ENCODE peak calls at places on chromosomes 3 and 15, in ten cellular contexts. Z is uterus, E is fibroblast of lung, X is neural crest cell, B is B cell, J is Panc1, Q is endothelial cell, Y is fibroblast of pulmonary artery, T is omental fat pad, W is adrenal gland. C is an unnamed sample.

GRCh38 chr15:35522061-35522460 is 23.9 kb downstream of the DPH6 start:
- DNase-seq in Z (no peak), E (no peak), X (no peak), B (no peak), J (no peak), Q (peak; percentile 5), Y (peak; percentile 52), T (no peak), W (no peak), C (no peak)

GRCh38 chr3:71006810-71007785 is 576.4 kb downstream of the FOXP1 start:
- DNase-seq in Z (no peak), E (peak; percentile 49), X (no peak), B (no peak), J (no peak), Q (no peak), Y (peak; percentile 46), T (no peak), W (no peak), C (peak; percentile 29)

GRCh38 chr3:126781406-126781805 is 77.4 kb downstream of the CHCHD6 start:
- DNase-seq in Z (no peak), E (peak; percentile 25), X (no peak), B (no peak), J (no peak), Q (no peak), Y (no peak), T (no peak), W (no peak), C (no peak)

GRCh38 chr15:77810180-77810579 is 177.5 kb upstream of the LINGO1 start:
- DNase-seq in Z (no peak), E (no peak), X (no peak), B (no peak), J (no peak), Q (no peak), Y (no peak), T (no peak), W (no peak), C (no peak)

GRCh38 chr3:119013951-119014350 is 20.7 kb downstream of the IGSF11 start:
- DNase-seq in Z (no peak), E (no peak), X (no peak), B (no peak), J (no peak), Q (no peak), Y (no peak), T (no peak), W (no peak), C (no peak)

GRCh38 chr3:64084640-64085039 is 61.3 kb upstream of the PSMD6 start:
- DNase-seq in Z (no peak), E (peak; percentile 90), X (no peak), B (no peak), J (no peak), Q (no peak), Y (peak; percentile 64), T (no peak), W (no peak), C (no peak)

GRCh38 chr15:100712226-100712625 is 109.8 kb downstream of the ASB7 start:
- DNase-seq in Z (peak; percentile 62), E (peak; percentile 69), X (no peak), B (no peak), J (no peak), Q (no peak), Y (peak; percentile 53), T (no peak), W (no peak), C (no peak)

GRCh38 chr3:131998027-131998426 is 36.8 kb downstream of the CPNE4 start:
- DNase-seq in Z (no peak), E (no peak), X (no peak), B (no peak), J (no peak), Q (no peak), Y (no peak), T (no peak), W (no peak), C (no peak)

GRCh38 chr3:15116032-15116653 is 17.2 kb upstream of the RBSN start:
- DNase-seq in Z (no peak), E (no peak), X (no peak), B (no peak), J (no peak), Q (no peak), Y (no peak), T (no peak), W (no peak), C (no peak)

GRCh38 chr3:194512895-194513601 is 26.2 kb upstream of the ATP13A3 start:
- DNase-seq in Z (no peak), E (peak; percentile 61), X (no peak), B (no peak), J (no peak), Q (no peak), Y (no peak), T (no peak), W (no peak), C (peak; percentile 49)

GRCh38 chr15:77503764-77504163 is 83.1 kb downstream of the HMG20A start:
- DNase-seq in Z (no peak), E (no peak), X (no peak), B (no peak), J (no peak), Q (no peak), Y (no peak), T (no peak), W (no peak), C (no peak)

GRCh38 chr3:190031887-190032752 is 88.6 kb downstream of the P3H2 start:
- DNase-seq in Z (no peak), E (peak; percentile 36), X (no peak), B (no peak), J (no peak), Q (no peak), Y (no peak), T (no peak), W (no peak), C (no peak)

GRCh38 chr3:114789803-114790202 is 357.3 kb downstream of the ZBTB20 start:
- DNase-seq in Z (no peak), E (no peak), X (no peak), B (no peak), J (no peak), Q (no peak), Y (no peak), T (no peak), W (no peak), C (no peak)

DNA sequence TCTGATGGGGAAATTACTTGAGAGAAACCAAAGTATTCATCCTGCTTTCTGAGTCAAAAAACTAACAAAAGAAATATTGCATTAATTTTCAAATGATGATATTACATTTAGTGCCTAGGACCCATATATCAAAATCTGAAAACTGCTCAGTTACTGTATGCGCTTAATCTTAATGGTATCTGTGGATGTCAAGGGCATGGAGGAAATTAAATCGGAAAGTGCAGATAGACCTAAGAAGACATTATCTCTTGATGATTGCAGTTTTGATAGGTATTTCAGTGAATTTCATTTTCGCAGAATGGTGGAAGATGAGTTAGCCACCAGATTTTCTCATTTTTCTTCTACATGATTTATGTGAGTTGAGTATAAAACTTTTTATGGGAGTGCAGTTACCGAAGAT is 198.6 kb downstream of the RSRC1 start:
- DNase-seq in Z (no peak), E (no peak), X (no peak), B (no peak), J (no peak), Q (no peak), Y (no peak), T (no peak), W (no peak), C (no peak)
- TF ChIP-seq CTCF in Z (no peak), E (no peak), X (no peak), B (no peak), J (no peak), Q (no peak), Y (no peak), T (no peak), W (no peak), C (no peak)

GRCh38 chr3:58560771-58561311 is 16.4 kb downstream of the FAM107A start:
- DNase-seq in Z (no peak), E (peak; percentile 97), X (no peak), B (no peak), J (no peak), Q (peak; percentile 39), Y (peak; percentile 95), T (no peak), W (no peak), C (peak; percentile 65)
- TF ChIP-seq CTCF in Z (no peak), E (peak; percentile 54), X (peak; percentile 67), B (no peak), J (peak; percentile 45), Q (no peak), Y (peak; percentile 62), T (no peak), W (peak; percentile 11), C (peak; percentile 34)

GRCh38 chr3:86147119-86147518 is 843.8 kb downstream of the VGLL3 start:
- DNase-seq in Z (no peak), E (no peak), X (no peak), B (no peak), J (no peak), Q (no peak), Y (no peak), T (no peak), W (no peak), C (no peak)
- TF ChIP-seq CTCF in Z (no peak), E (no peak), X (peak; percentile 21), B (no peak), J (no peak), Q (no peak), Y (no peak), T (no peak), W (no peak), C (no peak)

GRCh38 chr15:67082007-67082536 is 16.7 kb downstream of the SMAD3 start:
- DNase-seq in Z (no peak), E (no peak), X (no peak), B (peak; percentile 70), J (no peak), Q (no peak), Y (no peak), T (no peak), W (no peak), C (no peak)

GRCh38 chr15:67083135-67083766 is 17.8 kb downstream of the SMAD3 start:
- DNase-seq in Z (no peak), E (no peak), X (no peak), B (no peak), J (no peak), Q (no peak), Y (no peak), T (no peak), W (no peak), C (no peak)

GRCh38 chr15:67080118-67080899 is 14.9 kb downstream of the SMAD3 start:
- DNase-seq in Z (no peak), E (peak; percentile 96), X (no peak), B (no peak), J (no peak), Q (no peak), Y (peak; percentile 81), T (no peak), W (no peak), C (no peak)

GRCh38 chr15:67079361-67079760 is 14.0 kb downstream of the SMAD3 start:
- DNase-seq in Z (no peak), E (no peak), X (no peak), B (no peak), J (no peak), Q (no peak), Y (no peak), T (no peak), W (no peak), C (no peak)

DNA sequence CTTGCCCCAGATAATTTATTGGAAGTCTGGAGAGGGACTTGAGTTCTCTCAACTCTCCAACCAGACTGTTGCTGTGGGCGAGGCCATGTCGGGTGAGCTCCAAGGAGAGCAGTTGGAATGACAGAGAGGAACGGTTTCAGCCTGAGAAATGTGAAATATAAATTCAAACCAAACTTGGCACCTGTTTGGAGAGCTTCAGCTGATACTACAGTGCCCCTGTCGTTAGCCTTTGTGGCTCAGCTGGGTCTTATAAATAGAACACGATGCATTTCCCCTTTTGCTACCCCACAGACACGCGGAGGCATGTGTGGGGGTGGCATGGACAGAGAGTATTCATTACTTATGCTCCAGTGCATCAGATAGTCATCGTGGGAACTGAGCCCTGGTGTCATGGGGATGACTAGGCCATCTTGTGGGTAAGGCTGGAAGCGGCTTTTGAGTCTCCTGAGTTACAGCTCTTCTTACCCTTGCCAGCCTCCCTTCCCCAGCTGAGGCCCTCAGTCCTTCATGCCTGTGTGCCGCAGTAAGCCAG is 15.6 kb downstream of the SMAD3 start:
- DNase-seq in Z (peak; percentile 53), E (peak; percentile 90), X (no peak), B (peak; percentile 97), J (no peak), Q (no peak), Y (peak; percentile 67), T (no peak), W (no peak), C (no peak)
- TF ChIP-seq CTCF in Z (no peak), E (peak; percentile 17), X (no peak), B (peak; percentile 61), J (peak; percentile 46), Q (no peak), Y (no peak), T (no peak), W (no peak), C (no peak)

C was measured in Calu3.